ENCODE peak calls at places on chromosomes 5 and 9, in five cellular contexts. V is NCI-H774, G is H54, J is ecto neural progenitor cell, D is islet precursor cell. P is an unnamed sample.
A peak's percentile ranks its signal among the peaks of the same experiment; 100 is the strongest.

GRCh38 chr9:34362614-34363013 is 14.1 kb downstream of the MYORG start:
- DNase-seq in V (no peak), G (no peak), J (peak; percentile 29), D (peak; percentile 26), P (no peak)

GRCh38 chr9:18638448-18639249 is 164.7 kb downstream of the ADAMTSL1 start:
- DNase-seq in V (no peak), G (no peak), J (no peak), D (no peak), P (no peak)

GRCh38 chr9:76818271-76818670 is 54.0 kb downstream of the PCA3 start:
- DNase-seq in V (no peak), G (peak; percentile 68), J (no peak), D (peak; percentile 98), P (peak; percentile 63)

GRCh38 chr5:173303878-173304590 is 24.2 kb downstream of the STC2 start:
- DNase-seq in V (no peak), G (no peak), J (no peak), D (peak; percentile 95), P (no peak)

GRCh38 chr5:78964889-78965288 is 20.2 kb downstream of the ARSB start:
- DNase-seq in V (peak; percentile 66), G (peak; percentile 6), J (no peak), D (no peak), P (peak; percentile 38)

GRCh38 chr5:19734706-19735240 is 253.2 kb downstream of the CDH18 start:
- DNase-seq in V (no peak), G (no peak), J (no peak), D (no peak), P (no peak)

GRCh38 chr5:172059661-172060100 is 53.2 kb upstream of the FBXW11 start:
- DNase-seq in V (no peak), G (peak; percentile 25), J (no peak), D (no peak), P (peak; percentile 29)

GRCh38 chr5:45793638-45794532 is 97.7 kb upstream of the HCN1 start:
- DNase-seq in V (no peak), G (no peak), J (no peak), D (no peak), P (no peak)

GRCh38 chr5:82684153-82684552 is 393.0 kb downstream of the TMEM167A start:
- DNase-seq in V (no peak), G (no peak), J (no peak), D (no peak), P (no peak)

P was measured in A549.